ENCODE peak calls at places on chromosome 17, in seven cellular contexts. One of them, this sample, is unnamed.

GRCh38 chr17:8832711-8833352 is 33.7 kb upstream of the MFSD6L start:
- DNase-seq in Calu3: peak
- DNase-seq in cardiac muscle cell: no peak
- DNase-seq in activated T-cell treated with anti-CD3 and anti-CD28 coated beads, Interleukin-2, amount 50 U/mL, for 4 hours: peak
- DNase-seq in NT2/D1: no peak
- DNase-seq in tibial nerve: no peak
- DNase-seq in cardiac fibroblast: no peak
- DNase-seq in this sample: no peak

GRCh38 chr17:81030726-81031570 is 4.0 kb upstream of the BAIAP2 start:
- DNase-seq in activated T-cell treated with anti-CD3 and anti-CD28 coated beads, Interleukin-2, amount 50 U/mL, for 4 hours: no peak
- DNase-seq in Calu3: no peak
- DNase-seq in tibial nerve: no peak
- DNase-seq in cardiac fibroblast: no peak
- DNase-seq in cardiac muscle cell: peak
- DNase-seq in NT2/D1: no peak
- DNase-seq in this sample: no peak

GRCh38 chr17:78174870-78175642 is 6.7 kb downstream of the SYNGR2 start:
- DNase-seq in Calu3: no peak
- DNase-seq in tibial nerve: no peak
- DNase-seq in NT2/D1: no peak
- DNase-seq in cardiac muscle cell: no peak
- DNase-seq in cardiac fibroblast: no peak
- DNase-seq in activated T-cell treated with anti-CD3 and anti-CD28 coated beads, Interleukin-2, amount 50 U/mL, for 4 hours: no peak
- DNase-seq in this sample: no peak

GRCh38 chr17:80922580-80923160 is 69.0 kb upstream of the CHMP6 start:
- DNase-seq in cardiac muscle cell: no peak
- DNase-seq in activated T-cell treated with anti-CD3 and anti-CD28 coated beads, Interleukin-2, amount 50 U/mL, for 4 hours: no peak
- DNase-seq in cardiac fibroblast: no peak
- DNase-seq in NT2/D1: no peak
- DNase-seq in Calu3: no peak
- DNase-seq in tibial nerve: no peak
- DNase-seq in this sample: no peak

GRCh38 chr17:4512156-4513112 is 13.8 kb downstream of the SPNS2 start:
- DNase-seq in NT2/D1: no peak
- DNase-seq in Calu3: no peak
- DNase-seq in activated T-cell treated with anti-CD3 and anti-CD28 coated beads, Interleukin-2, amount 50 U/mL, for 4 hours: no peak
- DNase-seq in cardiac muscle cell: no peak
- DNase-seq in tibial nerve: no peak
- DNase-seq in cardiac fibroblast: no peak
- DNase-seq in this sample: no peak

GRCh38 chr17:29215717-29216116 is 30.9 kb upstream of the CRYBA1 start:
- DNase-seq in activated T-cell treated with anti-CD3 and anti-CD28 coated beads, Interleukin-2, amount 50 U/mL, for 4 hours: no peak
- DNase-seq in tibial nerve: no peak
- DNase-seq in cardiac fibroblast: peak
- DNase-seq in NT2/D1: no peak
- DNase-seq in cardiac muscle cell: peak
- DNase-seq in Calu3: no peak
- DNase-seq in this sample: peak

GRCh38 chr17:57478433-57478832 is 222.1 kb downstream of the MSI2 start:
- DNase-seq in activated T-cell treated with anti-CD3 and anti-CD28 coated beads, Interleukin-2, amount 50 U/mL, for 4 hours: no peak
- DNase-seq in cardiac muscle cell: peak
- DNase-seq in tibial nerve: no peak
- DNase-seq in Calu3: no peak
- DNase-seq in NT2/D1: no peak
- DNase-seq in cardiac fibroblast: peak
- DNase-seq in this sample: no peak

GRCh38 chr17:81049973-81050551 is 15.1 kb downstream of the BAIAP2 start:
- DNase-seq in cardiac fibroblast: no peak
- DNase-seq in Calu3: peak
- DNase-seq in activated T-cell treated with anti-CD3 and anti-CD28 coated beads, Interleukin-2, amount 50 U/mL, for 4 hours: no peak
- DNase-seq in tibial nerve: no peak
- DNase-seq in NT2/D1: no peak
- DNase-seq in cardiac muscle cell: no peak
- DNase-seq in this sample: no peak

GRCh38 chr17:79087428-79088143 is 13.0 kb downstream of the ENGASE start:
- DNase-seq in cardiac muscle cell: peak
- DNase-seq in NT2/D1: peak
- DNase-seq in Calu3: peak
- DNase-seq in tibial nerve: peak
- DNase-seq in cardiac fibroblast: peak
- DNase-seq in activated T-cell treated with anti-CD3 and anti-CD28 coated beads, Interleukin-2, amount 50 U/mL, for 4 hours: peak
- DNase-seq in this sample: peak

GRCh38 chr17:74325743-74326379 is at the start of gene KIF19:
- DNase-seq in cardiac fibroblast: no peak
- DNase-seq in tibial nerve: no peak
- DNase-seq in cardiac muscle cell: peak
- DNase-seq in NT2/D1: peak
- DNase-seq in Calu3: no peak
- DNase-seq in activated T-cell treated with anti-CD3 and anti-CD28 coated beads, Interleukin-2, amount 50 U/mL, for 4 hours: peak
- DNase-seq in this sample: no peak

GRCh38 chr17:79990051-79990592 is 45.5 kb downstream of the TBC1D16 start:
- DNase-seq in Calu3: no peak
- DNase-seq in NT2/D1: no peak
- DNase-seq in tibial nerve: no peak
- DNase-seq in activated T-cell treated with anti-CD3 and anti-CD28 coated beads, Interleukin-2, amount 50 U/mL, for 4 hours: no peak
- DNase-seq in cardiac muscle cell: peak
- DNase-seq in cardiac fibroblast: no peak
- DNase-seq in this sample: peak

GRCh38 chr17:77897741-77898301 is 60.7 kb upstream of the TNRC6C start:
- DNase-seq in Calu3: no peak
- DNase-seq in cardiac fibroblast: no peak
- DNase-seq in NT2/D1: no peak
- DNase-seq in tibial nerve: no peak
- DNase-seq in cardiac muscle cell: no peak
- DNase-seq in activated T-cell treated with anti-CD3 and anti-CD28 coated beads, Interleukin-2, amount 50 U/mL, for 4 hours: no peak
- DNase-seq in this sample: no peak

GRCh38 chr17:76384222-76384986 is at the start of gene SPHK1:
- DNase-seq in Calu3: peak
- DNase-seq in cardiac muscle cell: peak
- DNase-seq in NT2/D1: no peak
- DNase-seq in cardiac fibroblast: peak
- DNase-seq in activated T-cell treated with anti-CD3 and anti-CD28 coated beads, Interleukin-2, amount 50 U/mL, for 4 hours: peak
- DNase-seq in tibial nerve: peak
- DNase-seq in this sample: peak

GRCh38 chr17:29140631-29141483 is 39.3 kb downstream of the MYO18A start:
- DNase-seq in cardiac muscle cell: peak
- DNase-seq in NT2/D1: no peak
- DNase-seq in cardiac fibroblast: no peak
- DNase-seq in tibial nerve: no peak
- DNase-seq in activated T-cell treated with anti-CD3 and anti-CD28 coated beads, Interleukin-2, amount 50 U/mL, for 4 hours: peak
- DNase-seq in Calu3: no peak
- DNase-seq in this sample: no peak

GRCh38 chr17:43418441-43419374 is 19.9 kb downstream of the ARL4D start:
- DNase-seq in activated T-cell treated with anti-CD3 and anti-CD28 coated beads, Interleukin-2, amount 50 U/mL, for 4 hours: no peak
- DNase-seq in cardiac muscle cell: peak
- DNase-seq in cardiac fibroblast: peak
- DNase-seq in NT2/D1: no peak
- DNase-seq in Calu3: peak
- DNase-seq in tibial nerve: no peak
- DNase-seq in this sample: peak

GRCh38 chr17:28457890-28458289 is 15.6 kb upstream of the SLC13A2 start:
- DNase-seq in Calu3: no peak
- DNase-seq in cardiac fibroblast: no peak
- DNase-seq in activated T-cell treated with anti-CD3 and anti-CD28 coated beads, Interleukin-2, amount 50 U/mL, for 4 hours: no peak
- DNase-seq in tibial nerve: no peak
- DNase-seq in NT2/D1: no peak
- DNase-seq in cardiac muscle cell: no peak
- DNase-seq in this sample: no peak

GRCh38 chr17:39608601-39609000 is 881 bp upstream of the NEUROD2 start:
- DNase-seq in activated T-cell treated with anti-CD3 and anti-CD28 coated beads, Interleukin-2, amount 50 U/mL, for 4 hours: no peak
- DNase-seq in NT2/D1: no peak
- DNase-seq in tibial nerve: no peak
- DNase-seq in cardiac muscle cell: no peak
- DNase-seq in Calu3: peak
- DNase-seq in cardiac fibroblast: no peak
- DNase-seq in this sample: no peak

GRCh38 chr17:75594499-75595283 is 7.1 kb downstream of the MYO15B start:
- DNase-seq in cardiac fibroblast: no peak
- DNase-seq in tibial nerve: no peak
- DNase-seq in cardiac muscle cell: no peak
- DNase-seq in Calu3: no peak
- DNase-seq in activated T-cell treated with anti-CD3 and anti-CD28 coated beads, Interleukin-2, amount 50 U/mL, for 4 hours: no peak
- DNase-seq in NT2/D1: no peak
- DNase-seq in this sample: no peak

GRCh38 chr17:2975469-2975958 is 87.9 kb downstream of the OR1D5 start:
- DNase-seq in cardiac fibroblast: no peak
- DNase-seq in NT2/D1: no peak
- DNase-seq in cardiac muscle cell: peak
- DNase-seq in tibial nerve: no peak
- DNase-seq in activated T-cell treated with anti-CD3 and anti-CD28 coated beads, Interleukin-2, amount 50 U/mL, for 4 hours: no peak
- DNase-seq in Calu3: peak
- DNase-seq in this sample: peak

GRCh38 chr17:7862692-7863437 is 5.1 kb downstream of the CYB5D1 start:
- DNase-seq in activated T-cell treated with anti-CD3 and anti-CD28 coated beads, Interleukin-2, amount 50 U/mL, for 4 hours: peak
- DNase-seq in cardiac fibroblast: peak
- DNase-seq in Calu3: peak
- DNase-seq in NT2/D1: no peak
- DNase-seq in tibial nerve: peak
- DNase-seq in cardiac muscle cell: peak
- DNase-seq in this sample: peak

GRCh38 chr17:78128616-78129384 is at the start of gene TMC6:
- DNase-seq in NT2/D1: no peak
- DNase-seq in cardiac muscle cell: no peak
- DNase-seq in tibial nerve: no peak
- DNase-seq in activated T-cell treated with anti-CD3 and anti-CD28 coated beads, Interleukin-2, amount 50 U/mL, for 4 hours: peak
- DNase-seq in cardiac fibroblast: no peak
- DNase-seq in Calu3: peak
- DNase-seq in this sample: no peak

GRCh38 chr17:81931557-81932332 is 4.2 kb upstream of the MAFG start:
- DNase-seq in activated T-cell treated with anti-CD3 and anti-CD28 coated beads, Interleukin-2, amount 50 U/mL, for 4 hours: no peak
- DNase-seq in Calu3: no peak
- DNase-seq in tibial nerve: no peak
- DNase-seq in NT2/D1: no peak
- DNase-seq in cardiac muscle cell: no peak
- DNase-seq in cardiac fibroblast: no peak
- DNase-seq in this sample: no peak

GRCh38 chr17:36498155-36498554 is 11.7 kb downstream of the ZNHIT3 start:
- DNase-seq in NT2/D1: no peak
- DNase-seq in activated T-cell treated with anti-CD3 and anti-CD28 coated beads, Interleukin-2, amount 50 U/mL, for 4 hours: no peak
- DNase-seq in Calu3: no peak
- DNase-seq in tibial nerve: no peak
- DNase-seq in cardiac fibroblast: no peak
- DNase-seq in cardiac muscle cell: no peak
- DNase-seq in this sample: no peak

GRCh38 chr17:43389022-43389947 is 9.5 kb upstream of the ARL4D start:
- DNase-seq in Calu3: peak
- DNase-seq in cardiac fibroblast: peak
- DNase-seq in activated T-cell treated with anti-CD3 and anti-CD28 coated beads, Interleukin-2, amount 50 U/mL, for 4 hours: peak
- DNase-seq in tibial nerve: peak
- DNase-seq in NT2/D1: no peak
- DNase-seq in cardiac muscle cell: peak
- DNase-seq in this sample: peak

GRCh38 chr17:64608571-64608981 is 53.5 kb downstream of the SMURF2 start:
- DNase-seq in tibial nerve: no peak
- DNase-seq in cardiac muscle cell: no peak
- DNase-seq in Calu3: no peak
- DNase-seq in activated T-cell treated with anti-CD3 and anti-CD28 coated beads, Interleukin-2, amount 50 U/mL, for 4 hours: no peak
- DNase-seq in NT2/D1: no peak
- DNase-seq in cardiac fibroblast: peak
- DNase-seq in this sample: peak

GRCh38 chr17:34567665-34568064 is 11.7 kb upstream of the TMEM132E start:
- DNase-seq in tibial nerve: no peak
- DNase-seq in cardiac fibroblast: no peak
- DNase-seq in cardiac muscle cell: peak
- DNase-seq in NT2/D1: no peak
- DNase-seq in activated T-cell treated with anti-CD3 and anti-CD28 coated beads, Interleukin-2, amount 50 U/mL, for 4 hours: no peak
- DNase-seq in Calu3: no peak
- DNase-seq in this sample: no peak

GRCh38 chr17:236641-237405 is 55.4 kb upstream of the DOC2B start:
- DNase-seq in cardiac muscle cell: no peak
- DNase-seq in cardiac fibroblast: no peak
- DNase-seq in NT2/D1: no peak
- DNase-seq in activated T-cell treated with anti-CD3 and anti-CD28 coated beads, Interleukin-2, amount 50 U/mL, for 4 hours: no peak
- DNase-seq in Calu3: no peak
- DNase-seq in tibial nerve: no peak
- DNase-seq in this sample: no peak

GRCh38 chr17:78526231-78527025 is 50.8 kb downstream of the DNAH17 start:
- DNase-seq in activated T-cell treated with anti-CD3 and anti-CD28 coated beads, Interleukin-2, amount 50 U/mL, for 4 hours: no peak
- DNase-seq in cardiac fibroblast: no peak
- DNase-seq in NT2/D1: no peak
- DNase-seq in tibial nerve: no peak
- DNase-seq in Calu3: peak
- DNase-seq in cardiac muscle cell: no peak
- DNase-seq in this sample: no peak

GRCh38 chr17:48908853-48909394 is 717 bp downstream of the UBE2Z start:
- DNase-seq in NT2/D1: peak
- DNase-seq in tibial nerve: peak
- DNase-seq in cardiac muscle cell: peak
- DNase-seq in activated T-cell treated with anti-CD3 and anti-CD28 coated beads, Interleukin-2, amount 50 U/mL, for 4 hours: peak
- DNase-seq in Calu3: peak
- DNase-seq in cardiac fibroblast: peak
- DNase-seq in this sample: peak

GRCh38 chr17:8430966-8431365 is 4.7 kb upstream of the NDEL1 start:
- DNase-seq in cardiac fibroblast: peak
- DNase-seq in activated T-cell treated with anti-CD3 and anti-CD28 coated beads, Interleukin-2, amount 50 U/mL, for 4 hours: no peak
- DNase-seq in tibial nerve: peak
- DNase-seq in cardiac muscle cell: peak
- DNase-seq in NT2/D1: no peak
- DNase-seq in Calu3: no peak
- DNase-seq in this sample: no peak

GRCh38 chr17:73957564-73957963 is 245.9 kb upstream of the RPL38 start:
- DNase-seq in tibial nerve: no peak
- DNase-seq in NT2/D1: no peak
- DNase-seq in Calu3: no peak
- DNase-seq in cardiac fibroblast: no peak
- DNase-seq in activated T-cell treated with anti-CD3 and anti-CD28 coated beads, Interleukin-2, amount 50 U/mL, for 4 hours: no peak
- DNase-seq in cardiac muscle cell: no peak
- DNase-seq in this sample: no peak

GRCh38 chr17:2122641-2123302 is 67.9 kb downstream of the HIC1 start:
- DNase-seq in cardiac fibroblast: peak
- DNase-seq in cardiac muscle cell: peak
- DNase-seq in activated T-cell treated with anti-CD3 and anti-CD28 coated beads, Interleukin-2, amount 50 U/mL, for 4 hours: no peak
- DNase-seq in NT2/D1: no peak
- DNase-seq in Calu3: no peak
- DNase-seq in tibial nerve: peak
- DNase-seq in this sample: peak

GRCh38 chr17:40062347-40063033 is at the start of gene THRA:
- DNase-seq in NT2/D1: no peak
- DNase-seq in activated T-cell treated with anti-CD3 and anti-CD28 coated beads, Interleukin-2, amount 50 U/mL, for 4 hours: peak
- DNase-seq in Calu3: peak
- DNase-seq in cardiac muscle cell: peak
- DNase-seq in cardiac fibroblast: peak
- DNase-seq in tibial nerve: peak
- DNase-seq in this sample: peak

GRCh38 chr17:55730808-55731207 is 8.1 kb upstream of the TMEM100 start:
- DNase-seq in NT2/D1: no peak
- DNase-seq in cardiac muscle cell: peak
- DNase-seq in Calu3: no peak
- DNase-seq in cardiac fibroblast: peak
- DNase-seq in activated T-cell treated with anti-CD3 and anti-CD28 coated beads, Interleukin-2, amount 50 U/mL, for 4 hours: no peak
- DNase-seq in tibial nerve: no peak
- DNase-seq in this sample: peak

This sample was measured in fibroblast of villous mesenchyme.